ENCODE peak calls at places on chromosomes 4 and X, in ten cellular contexts. One of them, this sample, is unnamed.

GRCh38 chr4:76458829-76459228 is 23.8 kb downstream of the SHROOM3 start:
- DNase-seq in thyroid gland: peak
- DNase-seq in astrocyte of the spinal cord: no peak
- DNase-seq in glutamatergic neuron: peak
- DNase-seq in breast epithelium: no peak
- DNase-seq in ovary: no peak
- DNase-seq in cardiac muscle cell: peak
- DNase-seq in left lung: no peak
- DNase-seq in psoas muscle: no peak
- DNase-seq in thoracic aorta: no peak
- DNase-seq in this sample: no peak

GRCh38 chrX:40035726-40036125 is 62.0 kb downstream of the BCOR start:
- DNase-seq in breast epithelium: no peak
- DNase-seq in thoracic aorta: no peak
- DNase-seq in thyroid gland: peak
- DNase-seq in cardiac muscle cell: no peak
- DNase-seq in left lung: no peak
- DNase-seq in ovary: no peak
- DNase-seq in astrocyte of the spinal cord: no peak
- DNase-seq in glutamatergic neuron: no peak
- DNase-seq in psoas muscle: no peak
- DNase-seq in this sample: no peak

GRCh38 chrX:139224953-139225665 is 305.4 kb upstream of the F9 start:
- DNase-seq in cardiac muscle cell: no peak
- DNase-seq in breast epithelium: no peak
- DNase-seq in astrocyte of the spinal cord: peak
- DNase-seq in ovary: no peak
- DNase-seq in thyroid gland: peak
- DNase-seq in psoas muscle: peak
- DNase-seq in left lung: no peak
- DNase-seq in glutamatergic neuron: no peak
- DNase-seq in thoracic aorta: no peak
- DNase-seq in this sample: no peak

GRCh38 chr4:11106190-11106589 is 322.5 kb downstream of the HS3ST1 start:
- DNase-seq in glutamatergic neuron: no peak
- DNase-seq in breast epithelium: no peak
- DNase-seq in thyroid gland: no peak
- DNase-seq in psoas muscle: no peak
- DNase-seq in ovary: no peak
- DNase-seq in cardiac muscle cell: no peak
- DNase-seq in left lung: no peak
- DNase-seq in thoracic aorta: no peak
- DNase-seq in astrocyte of the spinal cord: peak
- DNase-seq in this sample: no peak

GRCh38 chr4:150055467-150055866 is 22.8 kb upstream of the DCLK2 start:
- DNase-seq in breast epithelium: no peak
- DNase-seq in thoracic aorta: no peak
- DNase-seq in glutamatergic neuron: no peak
- DNase-seq in cardiac muscle cell: no peak
- DNase-seq in astrocyte of the spinal cord: no peak
- DNase-seq in thyroid gland: no peak
- DNase-seq in left lung: no peak
- DNase-seq in psoas muscle: no peak
- DNase-seq in ovary: no peak
- DNase-seq in this sample: no peak

GRCh38 chr4:121192500-121192899 is 28.4 kb upstream of the TNIP3 start:
- DNase-seq in glutamatergic neuron: no peak
- DNase-seq in cardiac muscle cell: peak
- DNase-seq in astrocyte of the spinal cord: peak
- DNase-seq in thyroid gland: no peak
- DNase-seq in ovary: no peak
- DNase-seq in psoas muscle: no peak
- DNase-seq in left lung: no peak
- DNase-seq in thoracic aorta: no peak
- DNase-seq in breast epithelium: no peak
- DNase-seq in this sample: no peak

GRCh38 chr4:71570492-71570891 is 213.4 kb downstream of the GC start:
- DNase-seq in thyroid gland: no peak
- DNase-seq in ovary: no peak
- DNase-seq in astrocyte of the spinal cord: peak
- DNase-seq in left lung: no peak
- DNase-seq in thoracic aorta: no peak
- DNase-seq in cardiac muscle cell: no peak
- DNase-seq in glutamatergic neuron: no peak
- DNase-seq in breast epithelium: no peak
- DNase-seq in psoas muscle: no peak
- DNase-seq in this sample: no peak

GRCh38 chrX:12223650-12224049 is 85.4 kb downstream of the FRMPD4 start:
- DNase-seq in cardiac muscle cell: no peak
- DNase-seq in breast epithelium: no peak
- DNase-seq in left lung: no peak
- DNase-seq in thoracic aorta: no peak
- DNase-seq in thyroid gland: no peak
- DNase-seq in ovary: no peak
- DNase-seq in glutamatergic neuron: no peak
- DNase-seq in astrocyte of the spinal cord: peak
- DNase-seq in psoas muscle: no peak
- DNase-seq in this sample: no peak

GRCh38 chrX:130645955-130646583 is 244.3 kb downstream of the RBMX2 start:
- DNase-seq in thyroid gland: peak
- DNase-seq in left lung: no peak
- DNase-seq in breast epithelium: no peak
- DNase-seq in cardiac muscle cell: no peak
- DNase-seq in psoas muscle: no peak
- DNase-seq in ovary: no peak
- DNase-seq in glutamatergic neuron: no peak
- DNase-seq in astrocyte of the spinal cord: peak
- DNase-seq in thoracic aorta: no peak
- DNase-seq in this sample: no peak

GRCh38 chr4:112266823-112267222 is 18.9 kb downstream of the TIFA start:
- DNase-seq in cardiac muscle cell: no peak
- DNase-seq in left lung: no peak
- DNase-seq in thyroid gland: no peak
- DNase-seq in thoracic aorta: no peak
- DNase-seq in breast epithelium: no peak
- DNase-seq in psoas muscle: no peak
- DNase-seq in ovary: no peak
- DNase-seq in glutamatergic neuron: no peak
- DNase-seq in astrocyte of the spinal cord: peak
- DNase-seq in this sample: no peak
- TF ChIP-seq CTCF in cardiac muscle cell: peak
- TF ChIP-seq CTCF in left lung: no peak
- TF ChIP-seq CTCF in thyroid gland: peak
- TF ChIP-seq CTCF in thoracic aorta: peak
- TF ChIP-seq CTCF in breast epithelium: no peak
- TF ChIP-seq CTCF in psoas muscle: peak
- TF ChIP-seq CTCF in ovary: no peak
- TF ChIP-seq CTCF in glutamatergic neuron: no peak
- TF ChIP-seq CTCF in astrocyte of the spinal cord: peak
- TF ChIP-seq CTCF in this sample: peak

GRCh38 chr4:48557478-48557877 is 67.4 kb downstream of the ZAR1 start:
- DNase-seq in ovary: no peak
- DNase-seq in thoracic aorta: no peak
- DNase-seq in thyroid gland: no peak
- DNase-seq in breast epithelium: no peak
- DNase-seq in cardiac muscle cell: no peak
- DNase-seq in astrocyte of the spinal cord: no peak
- DNase-seq in psoas muscle: no peak
- DNase-seq in glutamatergic neuron: no peak
- DNase-seq in left lung: no peak
- DNase-seq in this sample: no peak
- TF ChIP-seq CTCF in ovary: no peak
- TF ChIP-seq CTCF in thoracic aorta: no peak
- TF ChIP-seq CTCF in thyroid gland: no peak
- TF ChIP-seq CTCF in breast epithelium: no peak
- TF ChIP-seq CTCF in cardiac muscle cell: peak
- TF ChIP-seq CTCF in astrocyte of the spinal cord: peak
- TF ChIP-seq CTCF in psoas muscle: no peak
- TF ChIP-seq CTCF in glutamatergic neuron: peak
- TF ChIP-seq CTCF in left lung: no peak
- TF ChIP-seq CTCF in this sample: no peak

GRCh38 chr4:6568689-6569332 is 6.2 kb upstream of the MAN2B2 start:
- DNase-seq in astrocyte of the spinal cord: peak
- DNase-seq in breast epithelium: no peak
- DNase-seq in ovary: no peak
- DNase-seq in left lung: no peak
- DNase-seq in thyroid gland: no peak
- DNase-seq in thoracic aorta: no peak
- DNase-seq in cardiac muscle cell: no peak
- DNase-seq in psoas muscle: no peak
- DNase-seq in glutamatergic neuron: no peak
- DNase-seq in this sample: no peak
- TF ChIP-seq CTCF in astrocyte of the spinal cord: no peak
- TF ChIP-seq CTCF in breast epithelium: no peak
- TF ChIP-seq CTCF in ovary: no peak
- TF ChIP-seq CTCF in left lung: no peak
- TF ChIP-seq CTCF in thyroid gland: no peak
- TF ChIP-seq CTCF in thoracic aorta: no peak
- TF ChIP-seq CTCF in cardiac muscle cell: no peak
- TF ChIP-seq CTCF in psoas muscle: no peak
- TF ChIP-seq CTCF in glutamatergic neuron: no peak
- TF ChIP-seq CTCF in this sample: no peak

DNA sequence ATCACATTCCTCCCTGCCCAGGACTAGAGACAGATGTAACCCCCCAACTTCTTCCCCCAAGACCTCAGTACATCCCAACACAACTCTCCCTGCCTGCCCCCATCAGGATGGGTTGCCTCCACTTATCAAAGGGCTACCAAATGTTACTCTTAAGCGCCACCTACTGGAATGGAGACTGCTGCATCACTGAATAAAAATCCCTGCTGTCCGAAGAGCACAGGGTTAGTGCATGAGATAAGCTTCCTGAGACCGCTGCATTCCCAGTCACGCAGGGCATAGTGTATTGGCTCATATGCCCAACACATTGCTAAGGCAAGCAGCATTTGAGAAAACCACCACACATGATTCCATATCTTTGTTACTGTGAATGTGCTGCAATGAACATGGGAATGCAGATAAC is 544.5 kb downstream of the PPP4R3C start:
- DNase-seq in thyroid gland: no peak
- DNase-seq in breast epithelium: no peak
- DNase-seq in cardiac muscle cell: peak
- DNase-seq in psoas muscle: no peak
- DNase-seq in left lung: no peak
- DNase-seq in astrocyte of the spinal cord: no peak
- DNase-seq in ovary: no peak
- DNase-seq in glutamatergic neuron: peak
- DNase-seq in thoracic aorta: no peak
- DNase-seq in this sample: no peak
- TF ChIP-seq CTCF in thyroid gland: no peak
- TF ChIP-seq CTCF in breast epithelium: no peak
- TF ChIP-seq CTCF in cardiac muscle cell: peak
- TF ChIP-seq CTCF in psoas muscle: no peak
- TF ChIP-seq CTCF in left lung: no peak
- TF ChIP-seq CTCF in astrocyte of the spinal cord: peak
- TF ChIP-seq CTCF in ovary: no peak
- TF ChIP-seq CTCF in glutamatergic neuron: peak
- TF ChIP-seq CTCF in thoracic aorta: peak
- TF ChIP-seq CTCF in this sample: peak

DNA sequence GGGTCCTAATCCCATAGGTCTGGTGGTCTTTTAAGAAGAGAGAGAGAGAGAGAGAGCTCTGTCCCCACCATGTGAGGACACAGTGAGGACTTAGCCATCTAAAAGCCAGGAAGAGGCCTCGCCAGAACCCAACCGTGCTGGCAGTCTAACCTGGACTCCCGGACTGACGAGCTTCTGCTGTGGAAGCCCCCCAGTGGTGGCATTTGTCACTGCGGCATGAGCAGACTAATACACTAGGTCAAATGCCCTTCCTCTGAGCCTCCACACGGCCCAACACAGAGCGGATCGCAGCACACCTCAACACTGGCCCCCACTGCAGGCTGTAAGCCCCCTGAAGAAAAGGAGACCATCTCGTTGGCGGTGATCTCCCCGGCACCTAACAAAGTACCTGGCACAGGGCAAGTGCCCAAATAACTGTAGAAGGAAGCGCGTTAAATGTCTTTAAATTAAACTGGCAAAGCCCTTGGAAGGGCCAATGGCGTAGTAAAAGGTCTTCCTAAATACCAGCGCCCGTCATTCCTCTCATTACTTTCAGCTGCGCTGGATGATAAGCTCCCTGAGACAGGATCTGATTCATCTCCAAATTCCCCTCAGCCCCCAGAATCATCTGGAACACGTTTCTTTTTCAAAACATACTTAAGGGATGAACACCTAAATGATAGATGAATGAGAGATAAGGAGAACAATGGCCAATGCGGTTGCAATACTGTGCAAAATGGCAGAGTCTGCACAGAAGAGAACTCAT is 95.2 kb downstream of the AFAP1 start:
- DNase-seq in cardiac muscle cell: peak
- DNase-seq in ovary: peak
- DNase-seq in breast epithelium: no peak
- DNase-seq in thyroid gland: peak
- DNase-seq in glutamatergic neuron: peak
- DNase-seq in psoas muscle: peak
- DNase-seq in astrocyte of the spinal cord: peak
- DNase-seq in left lung: peak
- DNase-seq in thoracic aorta: peak
- DNase-seq in this sample: no peak
- TF ChIP-seq CTCF in cardiac muscle cell: peak
- TF ChIP-seq CTCF in ovary: peak
- TF ChIP-seq CTCF in breast epithelium: peak
- TF ChIP-seq CTCF in thyroid gland: peak
- TF ChIP-seq CTCF in glutamatergic neuron: peak
- TF ChIP-seq CTCF in psoas muscle: peak
- TF ChIP-seq CTCF in astrocyte of the spinal cord: peak
- TF ChIP-seq CTCF in left lung: peak
- TF ChIP-seq CTCF in thoracic aorta: peak
- TF ChIP-seq CTCF in this sample: peak

DNA sequence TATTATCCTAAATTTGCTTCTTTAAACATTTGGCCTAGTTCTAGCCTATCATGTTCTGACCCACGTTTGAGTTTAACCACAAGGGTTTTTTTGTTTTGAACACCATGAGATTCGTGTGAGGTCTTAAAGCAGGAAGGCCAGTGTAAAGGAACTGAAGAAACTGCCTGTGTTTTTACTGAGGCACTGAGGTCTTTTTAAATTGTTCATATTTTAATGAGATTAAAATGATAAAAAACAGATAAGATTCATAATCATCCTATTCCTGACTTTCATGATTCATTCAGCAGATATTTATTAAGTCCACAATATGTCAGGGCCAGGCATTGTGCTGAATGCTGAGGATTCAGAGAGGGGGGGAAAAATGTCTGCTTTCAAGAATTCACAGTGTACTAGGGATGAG is 3.2 kb downstream of the RPS6KA3 start:
- DNase-seq in psoas muscle: no peak
- DNase-seq in left lung: no peak
- DNase-seq in thyroid gland: no peak
- DNase-seq in thoracic aorta: no peak
- DNase-seq in astrocyte of the spinal cord: peak
- DNase-seq in ovary: no peak
- DNase-seq in glutamatergic neuron: no peak
- DNase-seq in breast epithelium: no peak
- DNase-seq in cardiac muscle cell: no peak
- DNase-seq in this sample: no peak
- TF ChIP-seq CTCF in psoas muscle: no peak
- TF ChIP-seq CTCF in left lung: no peak
- TF ChIP-seq CTCF in thyroid gland: no peak
- TF ChIP-seq CTCF in thoracic aorta: no peak
- TF ChIP-seq CTCF in astrocyte of the spinal cord: no peak
- TF ChIP-seq CTCF in ovary: no peak
- TF ChIP-seq CTCF in glutamatergic neuron: no peak
- TF ChIP-seq CTCF in breast epithelium: no peak
- TF ChIP-seq CTCF in cardiac muscle cell: no peak
- TF ChIP-seq CTCF in this sample: no peak

GRCh38 chr4:98786866-98787265 is 128.5 kb upstream of the TSPAN5 start:
- DNase-seq in left lung: no peak
- DNase-seq in astrocyte of the spinal cord: no peak
- DNase-seq in psoas muscle: no peak
- DNase-seq in thyroid gland: no peak
- DNase-seq in breast epithelium: no peak
- DNase-seq in thoracic aorta: no peak
- DNase-seq in glutamatergic neuron: no peak
- DNase-seq in ovary: no peak
- DNase-seq in cardiac muscle cell: peak
- DNase-seq in this sample: no peak
- TF ChIP-seq CTCF in left lung: no peak
- TF ChIP-seq CTCF in astrocyte of the spinal cord: peak
- TF ChIP-seq CTCF in psoas muscle: no peak
- TF ChIP-seq CTCF in thyroid gland: no peak
- TF ChIP-seq CTCF in breast epithelium: no peak
- TF ChIP-seq CTCF in thoracic aorta: no peak
- TF ChIP-seq CTCF in glutamatergic neuron: no peak
- TF ChIP-seq CTCF in ovary: no peak
- TF ChIP-seq CTCF in cardiac muscle cell: peak
- TF ChIP-seq CTCF in this sample: no peak